ENCODE peak calls at places on chromosomes 6 and 20, in four cellular contexts. P is IMR-90, J is SK-N-SH, O is psoas muscle. Q is an unnamed sample.

GRCh38 chr6:152642578-152643375 is 5.6 kb upstream of the SYNE1 start:
- DNase-seq in O (no peak), J (peak), P (peak), Q (no peak)

GRCh38 chr6:121682666-121683065 is 247.2 kb downstream of the GJA1 start:
- DNase-seq in J (no peak), O (no peak), P (no peak), Q (no peak)

GRCh38 chr20:46070215-46070910 is 19.4 kb downstream of the NCOA5 start:
- DNase-seq in J (no peak), O (no peak), P (peak), Q (peak)

GRCh38 chr6:164185342-164185920 is 770.9 kb downstream of the QKI start:
- DNase-seq in J (no peak), O (no peak), P (no peak), Q (no peak)

GRCh38 chr6:43858161-43859153 is 88.4 kb downstream of the VEGFA start:
- DNase-seq in J (no peak), O (no peak), P (no peak), Q (no peak)

GRCh38 chr6:139029470-139030210 is 1.1 kb downstream of the ABRACL start:
- DNase-seq in O (peak), J (no peak), P (peak), Q (no peak)

GRCh38 chr6:163994566-163994965 is 580.0 kb downstream of the QKI start:
- DNase-seq in O (no peak), P (no peak), J (no peak), Q (no peak)

GRCh38 chr6:133411757-133412156 is 170.6 kb downstream of the EYA4 start:
- DNase-seq in P (no peak), O (no peak), J (no peak), Q (no peak)

GRCh38 chr6:90446164-90446563 is 140.7 kb downstream of the MAP3K7 start:
- DNase-seq in J (no peak), O (no peak), P (peak), Q (no peak)

GRCh38 chr6:57064809-57065208 is 18.3 kb downstream of the KIAA1586 start:
- DNase-seq in P (peak), O (no peak), J (no peak), Q (peak)

GRCh38 chr6:1498491-1499113 is 109.2 kb downstream of the FOXF2 start:
- DNase-seq in J (no peak), P (peak), O (no peak), Q (no peak)

GRCh38 chr6:136334853-136335252 is 45.2 kb upstream of the BCLAF1 start:
- DNase-seq in O (no peak), J (no peak), P (no peak), Q (no peak)

GRCh38 chr6:110656492-110656891 is 158.8 kb downstream of the CDK19 start:
- DNase-seq in P (no peak), O (no peak), J (no peak), Q (no peak)

GRCh38 chr6:45486739-45487138 is 109.0 kb upstream of the SUPT3H start:
- DNase-seq in O (no peak), P (no peak), J (no peak), Q (no peak)

GRCh38 chr20:655730-656624 is 3.0 kb upstream of the SRXN1 start:
- DNase-seq in O (no peak), P (no peak), J (no peak), Q (no peak)

GRCh38 chr6:106586815-106587214 is 42.5 kb downstream of the RTN4IP1 start:
- DNase-seq in J (no peak), P (peak), O (no peak), Q (no peak)

GRCh38 chr6:53244958-53245357 is 96.3 kb upstream of the GCM1 start:
- DNase-seq in O (no peak), J (no peak), P (no peak), Q (no peak)

GRCh38 chr6:27591660-27592059 is 118.8 kb upstream of the ZNF184 start:
- DNase-seq in P (peak), O (no peak), J (no peak), Q (no peak)

GRCh38 chr6:37021356-37022129 is 16.1 kb downstream of the FGD2 start:
- DNase-seq in P (peak), O (no peak), J (no peak), Q (no peak)

GRCh38 chr6:151325075-151326050 is 66.0 kb downstream of the ZBTB2 start:
- DNase-seq in P (peak), J (peak), O (peak), Q (peak)

GRCh38 chr20:52104546-52105044 is 87.0 kb downstream of the ZFP64 start:
- DNase-seq in P (peak), J (peak), O (no peak), Q (no peak)

GRCh38 chr6:157433678-157434081 is 52.7 kb downstream of the ZDHHC14 start:
- DNase-seq in J (no peak), O (no peak), P (no peak), Q (no peak)

GRCh38 chr6:147283460-147283859 is 79.2 kb downstream of the STXBP5 start:
- DNase-seq in O (no peak), J (no peak), P (peak), Q (no peak)

GRCh38 chr20:25484224-25484846 is 76.9 kb downstream of the GINS1 start:
- DNase-seq in J (no peak), P (no peak), O (no peak), Q (no peak)

GRCh38 chr6:169804427-169804826 is 53.0 kb downstream of the ERMARD start:
- DNase-seq in P (no peak), J (no peak), O (no peak), Q (no peak)

GRCh38 chr6:111850288-111850937 is 22.8 kb downstream of the FYN start:
- DNase-seq in J (no peak), O (no peak), P (no peak), Q (no peak)

GRCh38 chr6:105799051-105799450 is 287.1 kb upstream of the PRDM1 start:
- DNase-seq in P (no peak), J (no peak), O (no peak), Q (no peak)

GRCh38 chr6:39684790-39685485 is 40.3 kb downstream of the KIF6 start:
- DNase-seq in P (peak), O (no peak), J (no peak), Q (no peak)

GRCh38 chr6:109073344-109074235 is 21.1 kb downstream of the SESN1 start:
- DNase-seq in J (peak), O (no peak), P (peak), Q (no peak)
- TF ChIP-seq CTCF in J (peak), O (peak), P (peak), Q (peak)

GRCh38 chr6:129683606-129684322 is 26.2 kb downstream of the ARHGAP18 start:
- DNase-seq in O (peak), P (peak), J (peak), Q (peak)
- H3K4me3 ChIP-seq in O (peak), P (no peak), J (no peak), Q (no peak)

GRCh38 chr20:18837710-18838109 is 24.1 kb downstream of the SCP2D1 start:
- DNase-seq in J (no peak), O (no peak), P (no peak), Q (no peak)

GRCh38 chr20:18832801-18833200 is 19.2 kb downstream of the SCP2D1 start:
- DNase-seq in O (no peak), J (no peak), P (no peak), Q (no peak)

GRCh38 chr20:18835850-18836249 is 22.3 kb downstream of the SCP2D1 start:
- DNase-seq in P (no peak), O (no peak), J (no peak), Q (no peak)

GRCh38 chr20:18831830-18832229 is 18.2 kb downstream of the SCP2D1 start:
- DNase-seq in J (no peak), P (peak), O (no peak), Q (no peak)
- TF ChIP-seq CTCF in J (no peak), P (no peak), O (no peak), Q (no peak)

DNA sequence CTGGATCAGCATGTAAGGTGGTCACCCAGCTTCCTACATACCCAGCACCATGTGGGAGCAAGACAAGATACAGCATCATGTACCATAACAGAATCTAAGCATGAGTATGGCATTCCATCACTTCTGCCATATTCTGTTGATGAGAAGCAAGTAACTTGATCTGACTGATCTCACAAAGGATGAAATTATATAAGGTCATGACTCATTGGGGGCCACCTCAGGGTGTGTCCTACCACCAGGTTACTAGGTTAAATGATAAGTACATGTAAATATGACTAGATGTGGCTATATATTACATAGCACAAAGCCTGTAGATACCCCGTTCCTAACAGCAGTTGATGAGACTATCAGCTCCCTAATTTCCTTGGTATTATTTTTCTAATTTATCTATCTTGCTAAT is 213.1 kb downstream of the DOK5 start:
- DNase-seq in P (no peak), J (no peak), O (no peak), Q (no peak)
- H3K4me3 ChIP-seq in P (no peak), J (no peak), O (no peak), Q (no peak)

GRCh38 chr20:48169650-48170049 is 384.4 kb upstream of the SULF2 start:
- DNase-seq in O (no peak), J (no peak), P (no peak), Q (no peak)

GRCh38 chr20:48175261-48175660 is 390.0 kb upstream of the SULF2 start:
- DNase-seq in J (no peak), O (no peak), P (no peak), Q (no peak)

GRCh38 chr20:48170625-48171024 is 385.3 kb upstream of the SULF2 start:
- DNase-seq in J (no peak), O (no peak), P (no peak), Q (no peak)

GRCh38 chr20:48171071-48171470 is 385.8 kb upstream of the SULF2 start:
- DNase-seq in J (no peak), P (no peak), O (no peak), Q (no peak)

DNA sequence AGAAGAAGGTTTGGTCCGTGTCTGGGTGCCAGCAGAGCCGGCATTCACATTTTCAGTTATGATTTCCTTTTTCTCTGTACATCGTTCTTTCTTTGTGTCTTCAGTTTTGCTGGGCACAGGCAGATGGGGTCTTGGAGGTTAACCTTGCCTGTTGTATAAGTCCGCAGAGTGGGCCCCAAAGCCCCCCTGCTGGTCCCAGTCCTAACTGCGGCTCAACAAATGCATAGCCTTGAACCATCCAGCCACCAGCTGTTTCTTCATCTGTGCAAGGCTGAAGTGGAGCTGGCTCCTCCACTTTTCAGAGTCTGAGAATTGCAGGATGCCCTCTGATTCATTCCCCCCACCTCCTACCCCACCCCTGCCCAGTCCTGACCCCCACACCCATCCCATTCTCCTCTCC is 386.3 kb upstream of the SULF2 start:
- DNase-seq in P (no peak), J (no peak), O (no peak), Q (no peak)
- TF ChIP-seq CTCF in P (no peak), J (no peak), O (no peak), Q (no peak)

GRCh38 chr6:129679758-129680157 is 30.2 kb downstream of the ARHGAP18 start:
- DNase-seq in J (no peak), O (no peak), P (no peak), Q (no peak)
- H3K4me3 ChIP-seq in J (no peak), O (peak), P (no peak), Q (peak)

DNA sequence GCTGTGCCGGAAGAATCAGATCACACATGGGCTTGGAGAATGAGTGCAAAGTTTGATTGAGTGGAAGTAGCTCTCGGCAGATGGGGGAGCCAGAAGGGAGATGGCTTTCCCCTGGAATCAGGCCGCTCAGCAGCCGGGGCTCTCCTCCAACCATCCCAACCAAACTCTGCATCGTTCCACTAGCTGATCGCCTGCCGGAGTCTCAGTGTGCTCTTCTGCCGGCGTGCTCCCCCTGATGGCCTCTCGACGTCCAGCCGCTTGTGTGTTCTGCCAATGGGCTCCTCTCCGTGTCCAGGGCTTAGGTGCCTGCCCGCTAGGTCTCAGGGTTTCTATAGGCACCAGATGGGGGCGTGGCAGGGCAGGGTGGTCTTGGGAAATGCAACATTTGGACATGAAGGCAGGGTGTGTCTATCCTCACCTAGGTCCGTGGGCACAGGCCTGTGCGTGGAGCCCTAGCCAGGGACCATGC is 4.9 kb upstream of the BIRC7 start:
- DNase-seq in J (peak), O (peak), P (peak), Q (no peak)
- TF ChIP-seq CTCF in J (peak), O (peak), P (peak), Q (peak)

Q was measured in AG04449.